ENCODE peak calls at places on chromosomes 6 and 20, in ten cellular contexts. E is ascending aorta, W is cardiac muscle cell, M is tibial artery, X is uterus, P is kidney, Q is Panc1, L is lung, Z is A549, C is adrenal gland. B is an unnamed sample.

GRCh38 chr6:41546866-41547798 is 951 bp downstream of the FOXP4 start:
- DNase-seq in E (no peak), W (peak; percentile 77), M (peak; percentile 34), X (peak; percentile 41), P (peak; percentile 87), Q (no peak), L (no peak), Z (peak; percentile 20), C (peak; percentile 42), B (peak; percentile 76)

GRCh38 chr6:44102527-44102926 is 24.7 kb downstream of the MRPL14 start:
- DNase-seq in E (no peak), W (no peak), M (no peak), X (no peak), P (no peak), Q (no peak), L (no peak), Z (no peak), C (no peak), B (no peak)

GRCh38 chr6:168167431-168168315 is 88.7 kb upstream of the FRMD1 start:
- DNase-seq in E (no peak), W (no peak), M (no peak), X (no peak), P (no peak), Q (no peak), L (peak; percentile 9), Z (no peak), C (no peak), B (no peak)

GRCh38 chr6:15948930-15949900 is 179.7 kb upstream of the MYLIP start:
- DNase-seq in E (no peak), W (peak; percentile 60), M (no peak), X (no peak), P (no peak), Q (no peak), L (peak; percentile 71), Z (peak; percentile 77), C (no peak), B (no peak)

GRCh38 chr6:365835-366234 is 25.7 kb upstream of the IRF4 start:
- DNase-seq in E (no peak), W (no peak), M (no peak), X (no peak), P (peak; percentile 62), Q (no peak), L (no peak), Z (no peak), C (no peak), B (no peak)

GRCh38 chr6:72286911-72287311 is 335.0 kb upstream of the KCNQ5 start:
- DNase-seq in E (no peak), W (no peak), M (no peak), X (no peak), P (no peak), Q (no peak), L (no peak), Z (no peak), C (no peak), B (no peak)

GRCh38 chr6:136764522-136764993 is 27.7 kb downstream of the MAP3K5 start:
- DNase-seq in E (no peak), W (no peak), M (no peak), X (no peak), P (no peak), Q (no peak), L (no peak), Z (no peak), C (no peak), B (peak; percentile 50)

GRCh38 chr6:137894779-137895385 is 27.8 kb downstream of the TNFAIP3 start:
- DNase-seq in E (no peak), W (no peak), M (no peak), X (no peak), P (no peak), Q (no peak), L (no peak), Z (no peak), C (no peak), B (no peak)

GRCh38 chr6:166344240-166344639 is 1.9 kb upstream of the SFT2D1 start:
- DNase-seq in E (no peak), W (no peak), M (no peak), X (no peak), P (no peak), Q (no peak), L (no peak), Z (no peak), C (no peak), B (no peak)

GRCh38 chr6:56799966-56800365 is 154.9 kb upstream of the BEND6 start:
- DNase-seq in E (no peak), W (no peak), M (no peak), X (no peak), P (no peak), Q (no peak), L (no peak), Z (no peak), C (no peak), B (no peak)

GRCh38 chr6:147222160-147222838 is 18.1 kb downstream of the STXBP5 start:
- DNase-seq in E (no peak), W (peak; percentile 14), M (no peak), X (no peak), P (no peak), Q (no peak), L (no peak), Z (peak; percentile 10), C (no peak), B (no peak)

GRCh38 chr6:130500693-130501092 is 134.9 kb downstream of the TMEM200A start:
- DNase-seq in E (no peak), W (no peak), M (no peak), X (no peak), P (no peak), Q (no peak), L (no peak), Z (no peak), C (no peak), B (no peak)

GRCh38 chr6:17086469-17086868 is 15.4 kb upstream of the STMND1 start:
- DNase-seq in E (no peak), W (peak; percentile 80), M (peak; percentile 25), X (peak; percentile 35), P (no peak), Q (peak; percentile 57), L (peak; percentile 53), Z (peak; percentile 66), C (peak; percentile 37), B (peak; percentile 77)

GRCh38 chr20:48731581-48731980 is 96.2 kb downstream of the PREX1 start:
- DNase-seq in E (no peak), W (no peak), M (no peak), X (no peak), P (peak; percentile 20), Q (no peak), L (no peak), Z (no peak), C (no peak), B (no peak)

GRCh38 chr20:41534842-41535241 is 83.3 kb downstream of the CHD6 start:
- DNase-seq in E (no peak), W (no peak), M (no peak), X (no peak), P (no peak), Q (no peak), L (no peak), Z (no peak), C (no peak), B (no peak)

GRCh38 chr6:111663692-111664564 is 58.2 kb upstream of the TRAF3IP2 start:
- DNase-seq in E (no peak), W (peak; percentile 79), M (peak; percentile 52), X (peak; percentile 75), P (peak; percentile 81), Q (no peak), L (no peak), Z (no peak), C (peak; percentile 43), B (no peak)

GRCh38 chr6:43389713-43390265 is 20.3 kb upstream of the ZNF318 start:
- DNase-seq in E (no peak), W (no peak), M (no peak), X (no peak), P (no peak), Q (no peak), L (no peak), Z (no peak), C (no peak), B (peak; percentile 64)

GRCh38 chr20:37574199-37574890 is 46.7 kb upstream of the BLCAP start:
- DNase-seq in E (no peak), W (no peak), M (no peak), X (no peak), P (no peak), Q (no peak), L (no peak), Z (no peak), C (peak; percentile 36), B (no peak)

GRCh38 chr6:56693246-56693607 is 50.5 kb upstream of the DST start:
- DNase-seq in E (no peak), W (no peak), M (peak; percentile 91), X (peak; percentile 58), P (peak; percentile 94), Q (no peak), L (peak; percentile 62), Z (peak; percentile 56), C (peak; percentile 86), B (no peak)

GRCh38 chr6:4533576-4533975 is 242.6 kb upstream of the CDYL start:
- DNase-seq in E (no peak), W (no peak), M (no peak), X (no peak), P (no peak), Q (no peak), L (no peak), Z (no peak), C (no peak), B (no peak)

GRCh38 chr20:58219342-58219700 is 9.1 kb downstream of the ANKRD60 start:
- DNase-seq in E (no peak), W (no peak), M (no peak), X (no peak), P (no peak), Q (no peak), L (no peak), Z (peak; percentile 51), C (no peak), B (no peak)

GRCh38 chr6:39831701-39832100 is 39.5 kb downstream of the DAAM2 start:
- DNase-seq in E (no peak), W (no peak), M (no peak), X (no peak), P (no peak), Q (no peak), L (no peak), Z (no peak), C (no peak), B (no peak)
- H3K4me3 ChIP-seq in E (no peak overlapping the region), W (no peak overlapping the region), M (no peak overlapping the region), X (no peak overlapping the region), P (no peak overlapping the region), Q (no peak overlapping the region), L (no peak overlapping the region), Z (no peak overlapping the region), C (no peak overlapping the region), B (no peak overlapping the region)

GRCh38 chr20:32213870-32214269 is 6.2 kb downstream of the POFUT1 start:
- DNase-seq in E (no peak), W (no peak), M (no peak), X (no peak), P (no peak), Q (no peak), L (no peak), Z (no peak), C (no peak), B (no peak)
- H3K4me1 ChIP-seq in E (no peaks in the 10 kb centered on the region), W (no peaks in the 10 kb centered on the region), M (peaks cover 12% of the 10 kb centered on the region), X (no peaks in the 10 kb centered on the region), P (peaks cover 1% of the 10 kb centered on the region), Q (peaks cover 7% of the 10 kb centered on the region), L (peaks cover 2% of the 10 kb centered on the region), Z (peaks cover 10% of the 10 kb centered on the region), C (peaks cover 13% of the 10 kb centered on the region), B (peaks cover 8% of the 10 kb centered on the region)

GRCh38 chr20:46501337-46501942 is 11.9 kb downstream of the ZNF334 start:
- DNase-seq in E (no peak), W (no peak), M (no peak), X (no peak), P (no peak), Q (no peak), L (no peak), Z (no peak), C (no peak), B (no peak)
- H3K9me3 ChIP-seq in E (peaks cover 21% of the 10 kb centered on the region), W (peaks cover 11% of the 10 kb centered on the region), M (peaks cover 30% of the 10 kb centered on the region), X (no peaks in the 10 kb centered on the region), P (peaks cover 27% of the 10 kb centered on the region), Q (peaks cover 45% of the 10 kb centered on the region), L (peaks cover 16% of the 10 kb centered on the region), Z (peaks cover 53% of the 10 kb centered on the region), C (no peaks in the 10 kb centered on the region), B (peaks cover 33% of the 10 kb centered on the region)

GRCh38 chr6:106973018-106973840 is 1.3 kb downstream of the CD24 start:
- DNase-seq in E (no peak), W (peak; percentile 51), M (no peak), X (no peak), P (peak; percentile 73), Q (no peak), L (no peak), Z (no peak), C (no peak), B (peak; percentile 67)
- H3K4me3 ChIP-seq in E (peak overlapping the region; percentile 68), W (peak overlapping the region; percentile 75), M (peak overlapping the region; percentile 2), X (peak overlapping the region; percentile 46), P (peak overlapping the region; percentile 74), Q (peak overlapping the region; percentile 54), L (no peak overlapping the region), Z (peak overlapping the region; percentile 99), C (no peak overlapping the region), B (peak overlapping the region; percentile 98)